ENCODE peak calls at places on chromosome 14, in four cellular contexts. One of them, this sample, is unnamed.

GRCh38 chr14:52960627-52961026 is 9.8 kb upstream of the FERMT2 start:
- DNase-seq in nucleus accumbens: no peak
- DNase-seq in Panc1: no peak
- DNase-seq in endothelial cell: no peak
- DNase-seq in this sample: no peak

GRCh38 chr14:62123959-62124358 is 361.7 kb downstream of the SNAPC1 start:
- DNase-seq in Panc1: no peak
- DNase-seq in nucleus accumbens: no peak
- DNase-seq in endothelial cell: no peak
- DNase-seq in this sample: no peak

GRCh38 chr14:48857366-48857765 is 728.8 kb downstream of the RPS29 start:
- DNase-seq in nucleus accumbens: no peak
- DNase-seq in Panc1: no peak
- DNase-seq in endothelial cell: no peak
- DNase-seq in this sample: no peak

GRCh38 chr14:24775919-24776318 is 141.9 kb upstream of the GZMB start:
- DNase-seq in endothelial cell: no peak
- DNase-seq in Panc1: no peak
- DNase-seq in nucleus accumbens: no peak
- DNase-seq in this sample: no peak

GRCh38 chr14:22986508-22987054 is 4.2 kb upstream of the AJUBA start:
- DNase-seq in endothelial cell: peak; percentile 88
- DNase-seq in Panc1: peak; percentile 74
- DNase-seq in nucleus accumbens: peak; percentile 83
- DNase-seq in this sample: no peak

GRCh38 chr14:99272669-99273024 is 650 bp upstream of the BCL11B start:
- DNase-seq in endothelial cell: no peak
- DNase-seq in nucleus accumbens: no peak
- DNase-seq in Panc1: no peak
- DNase-seq in this sample: no peak

GRCh38 chr14:49408187-49408963 is 177.8 kb downstream of the RPS29 start:
- DNase-seq in endothelial cell: no peak
- DNase-seq in nucleus accumbens: no peak
- DNase-seq in Panc1: no peak
- DNase-seq in this sample: no peak

GRCh38 chr14:88233915-88234314 is 89.2 kb downstream of the KCNK10 start:
- DNase-seq in Panc1: no peak
- DNase-seq in endothelial cell: peak; percentile 11
- DNase-seq in nucleus accumbens: no peak
- DNase-seq in this sample: no peak

GRCh38 chr14:99986416-99986815 is 78.8 kb upstream of the EVL start:
- DNase-seq in nucleus accumbens: no peak
- DNase-seq in endothelial cell: no peak
- DNase-seq in Panc1: no peak
- DNase-seq in this sample: no peak

GRCh38 chr14:68257969-68258368 is 438.4 kb downstream of the RAD51B start:
- DNase-seq in endothelial cell: no peak
- DNase-seq in nucleus accumbens: no peak
- DNase-seq in Panc1: no peak
- DNase-seq in this sample: no peak

GRCh38 chr14:77266336-77266735 is 4.7 kb downstream of the NGB start:
- DNase-seq in Panc1: no peak
- DNase-seq in endothelial cell: no peak
- DNase-seq in nucleus accumbens: no peak
- DNase-seq in this sample: no peak

GRCh38 chr14:37791384-37792036 is 196.1 kb downstream of the TTC6 start:
- DNase-seq in Panc1: no peak
- DNase-seq in endothelial cell: no peak
- DNase-seq in nucleus accumbens: no peak
- DNase-seq in this sample: no peak

GRCh38 chr14:102574840-102575478 is 17.5 kb upstream of the RCOR1 start:
- DNase-seq in nucleus accumbens: no peak
- DNase-seq in endothelial cell: no peak
- DNase-seq in Panc1: no peak
- DNase-seq in this sample: no peak

GRCh38 chr14:52902971-52903385 is 47.9 kb downstream of the FERMT2 start:
- DNase-seq in endothelial cell: no peak
- DNase-seq in nucleus accumbens: no peak
- DNase-seq in Panc1: no peak
- DNase-seq in this sample: no peak

GRCh38 chr14:39367387-39367751 is 64.9 kb downstream of the FBXO33 start:
- DNase-seq in nucleus accumbens: no peak
- DNase-seq in Panc1: no peak
- DNase-seq in endothelial cell: no peak
- DNase-seq in this sample: no peak

GRCh38 chr14:92748259-92749016 is at the start of gene LGMN:
- DNase-seq in nucleus accumbens: peak; percentile 97
- DNase-seq in endothelial cell: peak; percentile 92
- DNase-seq in Panc1: peak; percentile 52
- DNase-seq in this sample: peak; percentile 21

GRCh38 chr14:72618424-72618823 is 275.5 kb downstream of the DPF3 start:
- DNase-seq in endothelial cell: no peak
- DNase-seq in nucleus accumbens: no peak
- DNase-seq in Panc1: no peak
- DNase-seq in this sample: no peak

GRCh38 chr14:75422169-75422568 is 5.7 kb upstream of the JDP2 start:
- DNase-seq in nucleus accumbens: no peak
- DNase-seq in Panc1: peak; percentile 58
- DNase-seq in endothelial cell: no peak
- DNase-seq in this sample: peak; percentile 35

GRCh38 chr14:104970231-104971068 is 7.7 kb downstream of the AHNAK2 start:
- DNase-seq in nucleus accumbens: no peak
- DNase-seq in Panc1: no peak
- DNase-seq in endothelial cell: no peak
- DNase-seq in this sample: peak; percentile 92

GRCh38 chr14:95045255-95045701 is 112.1 kb downstream of the DICER1 start:
- DNase-seq in nucleus accumbens: no peak
- DNase-seq in endothelial cell: no peak
- DNase-seq in Panc1: no peak
- DNase-seq in this sample: no peak

GRCh38 chr14:91062600-91062999 is 2.2 kb upstream of the RPS6KA5 start:
- DNase-seq in endothelial cell: no peak
- DNase-seq in Panc1: no peak
- DNase-seq in nucleus accumbens: no peak
- DNase-seq in this sample: no peak

GRCh38 chr14:75174066-75174465 is 2.3 kb downstream of the TMED10 start:
- DNase-seq in Panc1: no peak
- DNase-seq in endothelial cell: no peak
- DNase-seq in nucleus accumbens: no peak
- DNase-seq in this sample: no peak

GRCh38 chr14:60865378-60866127 is 115.3 kb downstream of the TRMT5 start:
- DNase-seq in Panc1: no peak
- DNase-seq in nucleus accumbens: no peak
- DNase-seq in endothelial cell: no peak
- DNase-seq in this sample: no peak

GRCh38 chr14:22623047-22623446 is 21.1 kb downstream of the OR6J1 start:
- DNase-seq in nucleus accumbens: no peak
- DNase-seq in Panc1: no peak
- DNase-seq in endothelial cell: no peak
- DNase-seq in this sample: no peak

GRCh38 chr14:65290830-65291229 is 121.7 kb upstream of the FUT8 start:
- DNase-seq in Panc1: no peak
- DNase-seq in endothelial cell: no peak
- DNase-seq in nucleus accumbens: no peak
- DNase-seq in this sample: peak; percentile 66

GRCh38 chr14:64506751-64507150 is 2.2 kb downstream of the ZBTB1 start:
- DNase-seq in endothelial cell: no peak
- DNase-seq in Panc1: no peak
- DNase-seq in nucleus accumbens: no peak
- DNase-seq in this sample: no peak

GRCh38 chr14:90034835-90035525 is 26.8 kb upstream of the KCNK13 start:
- DNase-seq in nucleus accumbens: no peak
- DNase-seq in endothelial cell: no peak
- DNase-seq in Panc1: no peak
- DNase-seq in this sample: no peak